ENCODE peak calls at places on chromosomes 12 and 14, in seven cellular contexts. W, Q, Z, B, N, I and D are unnamed samples.

GRCh38 chr12:2958432-2959193 is 584 bp upstream of the TEAD4 start:
- DNase-seq in W (peak; percentile 41), Q (peak; percentile 80), Z (no peak), B (peak; percentile 37), N (no peak), I (no peak), D (no peak)

GRCh38 chr14:104973215-104974145 is 4.7 kb downstream of the AHNAK2 start:
- DNase-seq in W (no peak), Q (peak; percentile 99), Z (peak; percentile 42), B (peak; percentile 93), N (no peak), I (no peak), D (no peak)

GRCh38 chr14:32370720-32371119 is 41.6 kb downstream of the AKAP6 start:
- DNase-seq in W (no peak), Q (peak; percentile 89), Z (no peak), B (no peak), N (no peak), I (no peak), D (no peak)

GRCh38 chr14:94671870-94672444 is 59.8 kb downstream of the SERPINA3 start:
- DNase-seq in W (no peak), Q (peak; percentile 8), Z (no peak), B (no peak), N (no peak), I (no peak), D (no peak)

GRCh38 chr12:2341871-2342270 is 289.1 kb downstream of the CACNA1C start:
- DNase-seq in W (no peak), Q (peak; percentile 38), Z (no peak), B (no peak), N (no peak), I (no peak), D (no peak)

GRCh38 chr14:97267509-97267908 is 470.3 kb downstream of the VRK1 start:
- DNase-seq in W (no peak), Q (peak; percentile 66), Z (no peak), B (no peak), N (no peak), I (no peak), D (no peak)

GRCh38 chr14:75201087-75201486 is 24.7 kb upstream of the TMED10 start:
- DNase-seq in W (no peak), Q (no peak), Z (peak; percentile 59), B (no peak), N (no peak), I (no peak), D (no peak)

GRCh38 chr12:1906579-1906978 is 11.9 kb downstream of the CACNA2D4 start:
- DNase-seq in W (no peak), Q (no peak), Z (no peak), B (no peak), N (no peak), I (no peak), D (no peak)

GRCh38 chr14:74019743-74020142 is 594 bp downstream of the BBOF1 start:
- DNase-seq in W (no peak), Q (no peak), Z (no peak), B (peak; percentile 22), N (no peak), I (no peak), D (no peak)

GRCh38 chr14:30621354-30621953 is 665 bp upstream of the SCFD1 start:
- DNase-seq in W (peak; percentile 1), Q (peak; percentile 30), Z (peak; percentile 34), B (no peak), N (peak; percentile 15), I (no peak), D (peak; percentile 46)

GRCh38 chr12:14853966-14854365 is 10.6 kb upstream of the ART4 start:
- DNase-seq in W (no peak), Q (no peak), Z (peak; percentile 30), B (peak; percentile 37), N (no peak), I (no peak), D (no peak)

GRCh38 chr14:69531135-69531534 is 43.5 kb downstream of the CCDC177 start:
- DNase-seq in W (no peak), Q (no peak), Z (no peak), B (no peak), N (no peak), I (no peak), D (no peak)

GRCh38 chr12:131085125-131085815 is 131.6 kb downstream of the ADGRD1 start:
- DNase-seq in W (no peak), Q (no peak), Z (peak; percentile 2), B (peak; percentile 14), N (no peak), I (no peak), D (no peak)

GRCh38 chr12:109033239-109034196 is 12.7 kb upstream of the SVOP start:
- DNase-seq in W (no peak), Q (no peak), Z (no peak), B (no peak), N (no peak), I (no peak), D (no peak)

GRCh38 chr12:104132351-104132956 is 5.6 kb downstream of the NFYB start:
- DNase-seq in W (no peak), Q (no peak), Z (peak; percentile 60), B (no peak), N (no peak), I (no peak), D (no peak)

GRCh38 chr14:104895207-104895785 is 29.4 kb upstream of the PLD4 start:
- DNase-seq in W (no peak), Q (no peak), Z (no peak), B (no peak), N (no peak), I (no peak), D (no peak)

GRCh38 chr12:120515496-120515895 is 13.5 kb downstream of the COQ5 start:
- DNase-seq in W (no peak), Q (no peak), Z (no peak), B (no peak), N (no peak), I (no peak), D (no peak)

DNA sequence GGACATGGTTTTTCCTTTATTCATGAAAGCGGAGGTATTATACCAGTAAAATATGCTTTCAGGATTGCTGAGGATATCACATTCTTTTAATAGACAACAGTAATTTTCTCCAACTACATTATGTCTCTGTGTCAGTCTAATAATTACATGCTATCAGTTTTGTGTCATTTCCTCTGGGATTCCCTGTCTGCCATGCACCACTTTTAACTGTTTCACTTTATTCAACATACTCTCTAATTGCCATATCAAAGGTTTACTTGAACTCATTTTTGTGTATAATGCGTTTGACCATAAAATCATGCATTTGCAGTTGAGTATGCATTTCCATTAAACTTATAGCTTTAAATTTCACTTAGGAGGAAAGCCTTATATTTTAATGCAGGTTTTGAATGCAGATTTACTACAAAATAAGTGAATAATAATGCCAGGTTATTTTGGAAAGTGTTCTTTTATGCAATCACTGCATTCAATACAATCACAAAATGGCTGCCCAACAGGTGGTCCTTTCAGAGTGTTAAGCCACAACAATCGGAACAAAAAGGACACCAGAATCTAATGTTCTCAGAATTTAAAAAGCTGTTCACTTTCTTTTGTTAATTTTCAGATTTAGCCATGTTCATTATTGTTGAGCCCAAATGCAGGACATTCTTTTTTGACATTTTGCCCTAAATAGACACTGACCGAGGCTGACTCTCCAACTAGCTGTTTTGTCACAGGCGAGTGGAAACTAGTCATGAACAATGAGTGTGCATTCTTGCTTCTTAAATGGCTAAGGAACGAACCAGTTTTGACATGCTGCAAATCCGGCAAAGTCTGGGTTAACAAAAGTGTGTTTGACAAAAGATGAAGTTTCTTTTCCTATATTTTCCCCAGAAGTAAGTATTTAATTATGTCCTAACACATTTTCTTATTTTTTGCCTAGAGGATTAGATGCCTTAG is 40.9 kb downstream of the MBIP start:
- DNase-seq in W (peak; percentile 77), Q (no peak), Z (no peak), B (no peak), N (no peak), I (no peak), D (no peak)
- H3K4me1 ChIP-seq in W (peaks cover 16% of the 10 kb centered on the region), Q (no peaks in the 10 kb centered on the region), Z (no peaks in the 10 kb centered on the region), B (no peaks in the 10 kb centered on the region), N (no peaks in the 10 kb centered on the region), I (no peaks in the 10 kb centered on the region), D (no peaks in the 10 kb centered on the region)

GRCh38 chr12:133037207-133038005 is at the start of gene ZNF84:
- DNase-seq in W (peak; percentile 96), Q (peak; percentile 77), Z (peak; percentile 96), B (peak; percentile 95), N (peak; percentile 97), I (peak; percentile 97), D (peak; percentile 98)

DNA sequence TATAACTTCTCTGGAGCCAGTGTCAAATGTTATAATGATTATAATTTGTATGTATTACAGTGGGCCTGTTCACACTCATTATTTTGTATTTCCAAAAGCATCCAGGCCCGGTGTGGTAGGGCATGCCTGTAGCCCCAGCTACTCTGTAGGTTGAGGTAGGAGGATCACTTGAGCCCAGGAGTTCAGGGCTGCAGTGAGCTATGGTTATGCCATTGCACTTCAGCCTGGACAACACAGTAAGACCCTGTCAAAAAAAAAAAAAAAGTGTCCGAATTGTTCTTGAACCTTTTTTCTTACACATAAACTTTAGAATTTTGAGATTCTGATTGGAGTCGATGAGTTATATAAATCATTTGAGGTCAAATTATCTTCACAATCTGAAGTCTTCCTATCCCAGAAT is 1.0 kb downstream of the ZNF84 start:
- DNase-seq in W (no peak), Q (no peak), Z (no peak), B (no peak), N (no peak), I (no peak), D (no peak)
- H3K9me3 ChIP-seq in W (peaks cover 35% of the 10 kb centered on the region), Q (peaks cover 31% of the 10 kb centered on the region), Z (peaks cover 3% of the 10 kb centered on the region), B (peaks cover 40% of the 10 kb centered on the region), N (peaks cover 38% of the 10 kb centered on the region), I (peaks cover 39% of the 10 kb centered on the region), D (peaks cover 52% of the 10 kb centered on the region)

DNA sequence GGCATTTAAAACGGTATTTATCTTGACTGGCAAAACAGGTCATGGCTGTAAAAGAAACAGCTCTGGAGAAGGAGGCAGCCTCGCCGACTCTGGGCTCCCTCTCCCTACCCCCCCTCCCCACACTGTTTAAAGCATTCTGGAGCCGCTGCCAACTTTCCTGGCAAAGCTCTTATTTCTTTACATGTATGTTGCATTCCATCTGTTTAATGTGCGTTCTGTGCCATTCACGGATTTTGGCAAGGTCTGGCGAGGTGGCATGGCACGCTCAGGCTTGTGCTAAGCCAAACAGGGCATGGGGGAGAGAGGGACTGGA is 41.2 kb upstream of the MED13L start:
- DNase-seq in W (no peak), Q (no peak), Z (no peak), B (no peak), N (no peak), I (no peak), D (no peak)
- H3K4me1 ChIP-seq in W (no peaks in the 10 kb centered on the region), Q (peaks cover 40% of the 10 kb centered on the region), Z (no peaks in the 10 kb centered on the region), B (peaks cover 25% of the 10 kb centered on the region), N (no peaks in the 10 kb centered on the region), I (no peaks in the 10 kb centered on the region), D (no peaks in the 10 kb centered on the region)

GRCh38 chr14:89519000-89519399 is 102.0 kb upstream of the FOXN3 start:
- DNase-seq in W (no peak), Q (no peak), Z (no peak), B (no peak), N (no peak), I (no peak), D (no peak)

GRCh38 chr14:89524412-89524811 is 107.4 kb upstream of the FOXN3 start:
- DNase-seq in W (no peak), Q (no peak), Z (no peak), B (no peak), N (no peak), I (no peak), D (no peak)

GRCh38 chr14:89516173-89516572 is 99.1 kb upstream of the FOXN3 start:
- DNase-seq in W (no peak), Q (no peak), Z (no peak), B (no peak), N (no peak), I (no peak), D (no peak)

DNA sequence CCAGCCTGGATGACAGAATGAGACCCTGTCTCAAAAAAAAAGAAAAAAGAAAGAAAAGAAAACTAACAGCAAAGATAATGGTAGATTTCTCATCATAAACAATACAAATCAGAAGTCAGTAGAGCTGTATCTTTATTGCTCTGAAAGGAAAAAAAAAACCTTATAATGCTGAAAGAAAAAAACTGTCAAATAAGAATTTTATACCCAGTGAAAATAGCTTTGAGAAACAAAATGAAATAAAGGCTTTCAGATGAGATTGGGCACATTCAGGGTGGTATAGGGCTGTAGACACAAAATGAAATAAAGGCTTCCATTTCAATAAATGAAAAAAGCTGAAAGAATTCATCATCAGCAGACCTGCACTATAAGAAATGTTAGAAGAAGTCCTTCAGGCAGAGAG is 105.0 kb upstream of the FOXN3 start:
- DNase-seq in W (no peak), Q (no peak), Z (no peak), B (no peak), N (no peak), I (no peak), D (no peak)
- H3K9me3 ChIP-seq in W (no peaks in the 10 kb centered on the region), Q (peaks cover 4% of the 10 kb centered on the region), Z (no peaks in the 10 kb centered on the region), B (no peaks in the 10 kb centered on the region), N (no peaks in the 10 kb centered on the region), I (no peaks in the 10 kb centered on the region), D (peaks cover 6% of the 10 kb centered on the region)